ENCODE peak calls at places on chromosomes 12 and 14, in four cellular contexts. N, J, Q and U are unnamed samples. For H3K4me1, the result is how much of the 10 kb centered on the place peaks cover.

GRCh38 chr12:45220366-45220931 is 4.6 kb downstream of the ANO6 start:
- DNase-seq in N (no peak), J (no peak), Q (no peak), U (no peak)

GRCh38 chr12:685388-685787 is 22.1 kb upstream of the NINJ2 start:
- DNase-seq in N (no peak), J (no peak), Q (peak), U (no peak)

GRCh38 chr12:51827925-51828818 is 20.3 kb downstream of the FIGNL2 start:
- DNase-seq in N (no peak), J (no peak), Q (no peak), U (no peak)

GRCh38 chr12:53219116-53219955 is 12.3 kb upstream of the ITGB7 start:
- DNase-seq in N (peak), J (no peak), Q (peak), U (peak)

GRCh38 chr12:59858508-59858907 is 262.7 kb downstream of the SLC16A7 start:
- DNase-seq in N (no peak), J (no peak), Q (no peak), U (no peak)

GRCh38 chr12:39697108-39697507 is 77.5 kb upstream of the ABCD2 start:
- DNase-seq in N (no peak), J (no peak), Q (no peak), U (no peak)

GRCh38 chr12:93279849-93280412 is 97.8 kb upstream of the NUDT4 start:
- DNase-seq in N (no peak), J (no peak), Q (no peak), U (no peak)

GRCh38 chr12:6460751-6461371 is 9.0 kb downstream of the TAPBPL start:
- DNase-seq in N (no peak), J (no peak), Q (no peak), U (no peak)

GRCh38 chr12:5222729-5223128 is 179.1 kb downstream of the KCNA5 start:
- DNase-seq in N (no peak), J (no peak), Q (no peak), U (no peak)

GRCh38 chr14:39396448-39396847 is 35.8 kb downstream of the FBXO33 start:
- DNase-seq in N (no peak), J (no peak), Q (no peak), U (no peak)

GRCh38 chr12:105974738-105975137 is 164.0 kb downstream of the NUAK1 start:
- DNase-seq in N (no peak), J (no peak), Q (no peak), U (no peak)

GRCh38 chr14:79018846-79019245 is 848.7 kb downstream of the NRXN3 start:
- DNase-seq in N (no peak), J (no peak), Q (no peak), U (no peak)

GRCh38 chr14:95097385-95097784 is 59.9 kb downstream of the DICER1 start:
- DNase-seq in N (no peak), J (no peak), Q (no peak), U (no peak)

GRCh38 chr12:53235742-53236442 is 3.9 kb upstream of the RARG start:
- DNase-seq in N (no peak), J (no peak), Q (no peak), U (no peak)

GRCh38 chr12:28130625-28131598 is 59.3 kb upstream of the CCDC91 start:
- DNase-seq in N (no peak), J (no peak), Q (peak), U (no peak)

GRCh38 chr12:120539303-120539702 is 5.1 kb downstream of the RNF10 start:
- DNase-seq in N (no peak), J (no peak), Q (no peak), U (no peak)

GRCh38 chr12:49673446-49674317 is 33.5 kb downstream of the FMNL3 start:
- DNase-seq in N (peak), J (peak), Q (peak), U (peak)

GRCh38 chr14:90642239-90642717 is 174.0 kb downstream of the TTC7B start:
- DNase-seq in N (no peak), J (no peak), Q (no peak), U (no peak)

GRCh38 chr14:74841230-74842207 is 34.4 kb downstream of the PROX2 start:
- DNase-seq in N (no peak), J (no peak), Q (no peak), U (no peak)

GRCh38 chr14:21614245-21614644 is 20.5 kb downstream of the OR10G2 start:
- DNase-seq in N (no peak), J (no peak), Q (no peak), U (no peak)

GRCh38 chr12:27907766-27908165 is 64.8 kb downstream of the PTHLH start:
- DNase-seq in N (no peak), J (no peak), Q (no peak), U (no peak)

GRCh38 chr12:108302034-108302433 is 37.1 kb downstream of the CMKLR1 start:
- DNase-seq in N (no peak), J (no peak), Q (peak), U (peak)

DNA sequence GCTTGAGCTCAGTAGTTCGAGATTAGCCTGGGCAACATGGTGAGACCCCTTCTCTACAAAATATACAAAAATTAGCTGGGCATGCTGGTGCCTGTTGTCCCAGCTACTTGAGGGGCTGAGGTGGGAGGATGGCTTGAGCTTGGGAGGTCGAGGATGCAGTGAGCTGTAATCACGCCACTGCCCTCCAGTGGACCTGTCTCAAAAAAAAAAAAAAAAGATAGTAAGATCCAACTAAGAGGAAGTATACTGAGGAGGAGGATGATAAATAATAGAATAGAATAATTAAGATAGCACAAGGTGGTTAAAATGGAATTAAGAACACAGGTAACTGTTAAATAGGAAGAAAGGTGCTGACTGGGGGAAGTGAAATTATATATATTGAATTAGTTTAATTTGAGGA is 37.0 kb upstream of the BAZ1A start:
- DNase-seq in N (no peak), J (no peak), Q (no peak), U (no peak)
- TF ChIP-seq CTCF in N (no peak), J (no peak), Q (no peak), U (no peak)

GRCh38 chr12:47190905-47191304 is 111.1 kb upstream of the AMIGO2 start:
- DNase-seq in N (no peak), J (no peak), Q (no peak), U (no peak)
- H3K4me1 ChIP-seq in N (under half), J (under half), Q (half or more), U (under half)

GRCh38 chr12:2167231-2167630 is 114.4 kb downstream of the CACNA1C start:
- DNase-seq in N (no peak), J (no peak), Q (no peak), U (no peak)
- H3K4me3 ChIP-seq in N (no peak), J (no peak), Q (no peak), U (no peak)

DNA sequence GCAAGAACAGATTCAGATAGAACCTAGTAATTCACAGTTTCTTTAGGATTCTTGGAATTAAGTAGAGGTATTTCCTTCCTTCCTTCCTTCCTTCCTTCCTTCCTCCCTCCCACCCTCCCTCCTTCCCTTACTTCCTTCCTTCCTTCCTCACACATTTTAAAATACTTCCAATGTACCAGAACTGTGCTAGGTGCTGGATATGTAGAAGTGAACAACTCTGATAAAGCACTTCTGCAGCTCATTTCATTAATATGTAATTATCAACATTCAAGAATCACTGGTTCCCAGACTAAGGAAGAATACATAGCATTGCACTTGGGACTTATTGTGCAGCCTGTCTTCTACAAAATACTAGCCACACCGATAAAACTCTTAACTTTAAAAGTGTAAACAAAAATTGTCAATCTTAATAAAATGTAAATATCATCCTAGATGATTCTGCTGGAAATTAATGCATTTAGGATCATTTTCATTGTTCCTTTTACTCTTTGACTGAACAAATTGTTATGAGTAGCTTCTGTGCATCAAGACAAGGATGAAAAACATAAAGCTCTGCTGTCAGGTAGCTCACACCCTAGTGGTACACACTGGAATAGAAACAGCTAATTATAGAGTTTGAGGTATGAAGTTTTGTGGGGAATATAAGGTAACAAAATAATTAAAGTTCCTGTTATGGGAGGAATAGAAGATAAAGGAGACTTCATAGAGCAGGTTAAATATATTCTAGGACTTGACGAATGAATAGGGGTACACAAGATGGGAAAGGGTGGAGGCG is 99.9 kb upstream of the MYF6 start:
- DNase-seq in N (no peak), J (no peak), Q (no peak), U (no peak)
- TF ChIP-seq CTCF in N (no peak), J (no peak), Q (no peak), U (no peak)

DNA sequence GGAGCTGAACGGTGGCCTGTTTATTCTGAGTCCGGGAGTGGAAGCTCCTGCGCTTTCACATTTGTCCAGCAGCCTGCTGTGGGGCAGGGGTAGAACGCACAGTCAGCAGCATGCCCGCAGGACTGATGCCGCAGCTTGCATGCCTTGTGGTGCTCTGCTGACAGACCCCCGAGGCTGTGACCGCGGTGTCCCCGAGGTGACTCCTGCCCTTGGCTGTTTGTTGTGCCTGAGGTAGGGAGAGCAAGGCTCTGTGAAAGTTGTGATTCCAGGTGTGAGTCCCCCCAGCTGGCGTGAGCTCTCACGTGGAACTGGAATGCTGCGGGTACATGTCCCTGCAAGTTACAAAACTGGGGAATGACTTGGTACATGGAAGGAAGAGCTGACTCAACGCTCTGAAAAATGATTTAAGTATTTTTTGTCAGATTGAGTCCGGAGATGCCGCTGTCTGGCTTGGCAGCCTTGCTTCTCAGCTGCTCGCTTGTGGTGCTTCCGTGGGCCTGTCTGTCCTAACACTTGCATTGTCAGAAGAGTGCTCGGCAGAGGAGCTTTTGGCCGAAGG is 18.1 kb downstream of the MLXIP start:
- DNase-seq in N (no peak), J (no peak), Q (no peak), U (no peak)
- H3K4me1 ChIP-seq in N (half or more), J (under half), Q (half or more), U (half or more)

GRCh38 chr14:23093526-23093925 is 1.4 kb downstream of the ACIN1 start:
- DNase-seq in N (no peak), J (no peak), Q (no peak), U (no peak)
- H3K4me3 ChIP-seq in N (peak), J (peak), Q (peak), U (peak)

DNA sequence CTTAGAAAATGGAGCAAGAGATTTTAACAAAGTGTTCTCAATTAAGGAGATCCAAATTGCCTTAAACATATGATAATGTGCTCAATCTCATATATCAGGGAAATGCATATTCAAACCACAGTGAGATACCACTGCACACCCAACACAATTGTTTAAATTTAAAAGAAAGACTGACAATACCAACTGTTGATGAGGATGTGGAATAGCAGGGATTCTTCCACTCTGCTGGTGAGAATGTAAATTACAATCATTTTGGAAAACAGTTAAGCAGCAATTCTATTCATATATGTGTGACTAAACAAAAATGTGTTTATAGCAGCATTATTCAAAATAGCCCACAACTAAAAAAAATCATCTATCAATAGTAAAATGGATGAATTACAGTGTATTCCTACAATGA is 144.2 kb downstream of the KICS2 start:
- DNase-seq in N (no peak), J (no peak), Q (no peak), U (no peak)
- TF ChIP-seq CTCF in N (no peak), J (no peak), Q (no peak), U (peak)

GRCh38 chr12:19005257-19005801 is 124.2 kb upstream of the PLEKHA5 start:
- DNase-seq in N (no peak), J (no peak), Q (no peak), U (no peak)
- H3K4me1 ChIP-seq in N (under half), J (under half), Q (under half), U (under half)